ENCODE peak calls at places on chromosomes 16 and 17, in ten cellular contexts. One of them, this sample, is unnamed.

GRCh38 chr16:54821731-54822130 is 108.9 kb upstream of the IRX5 start:
- DNase-seq in activated CD4-positive, alpha-beta T cell treated with anti-CD3 and anti-CD28 coated beads, Interleukin-2, amount 50 U/mL, for 24 hours: no peak
- DNase-seq in EL: no peak
- DNase-seq in stimulated activated CD4-positive, alpha-beta T cell treated with anti-CD3 and anti-CD28 coated beads, Interleukin-15, amount 100 ng/mL, for 1 hour: no peak
- DNase-seq in cardiac fibroblast: no peak
- DNase-seq in gastrocnemius medialis: no peak
- DNase-seq in T-helper 2 cell: no peak
- DNase-seq in AG10803: no peak
- DNase-seq in nephron progenitor cell: no peak
- DNase-seq in cardiac septum: no peak
- DNase-seq in this sample: no peak

GRCh38 chr16:305916-306315 is 23.0 kb downstream of the PDIA2 start:
- DNase-seq in activated CD4-positive, alpha-beta T cell treated with anti-CD3 and anti-CD28 coated beads, Interleukin-2, amount 50 U/mL, for 24 hours: no peak
- DNase-seq in EL: no peak
- DNase-seq in stimulated activated CD4-positive, alpha-beta T cell treated with anti-CD3 and anti-CD28 coated beads, Interleukin-15, amount 100 ng/mL, for 1 hour: no peak
- DNase-seq in cardiac fibroblast: no peak
- DNase-seq in gastrocnemius medialis: no peak
- DNase-seq in T-helper 2 cell: no peak
- DNase-seq in AG10803: no peak
- DNase-seq in nephron progenitor cell: no peak
- DNase-seq in cardiac septum: no peak
- DNase-seq in this sample: no peak

GRCh38 chr16:69412287-69412686 is 12.1 kb upstream of the CYB5B start:
- DNase-seq in activated CD4-positive, alpha-beta T cell treated with anti-CD3 and anti-CD28 coated beads, Interleukin-2, amount 50 U/mL, for 24 hours: no peak
- DNase-seq in EL: no peak
- DNase-seq in stimulated activated CD4-positive, alpha-beta T cell treated with anti-CD3 and anti-CD28 coated beads, Interleukin-15, amount 100 ng/mL, for 1 hour: no peak
- DNase-seq in cardiac fibroblast: peak
- DNase-seq in gastrocnemius medialis: no peak
- DNase-seq in T-helper 2 cell: no peak
- DNase-seq in AG10803: no peak
- DNase-seq in nephron progenitor cell: no peak
- DNase-seq in cardiac septum: no peak
- DNase-seq in this sample: no peak

GRCh38 chr16:81189100-81189664 is 49.3 kb upstream of the BCO1 start:
- DNase-seq in activated CD4-positive, alpha-beta T cell treated with anti-CD3 and anti-CD28 coated beads, Interleukin-2, amount 50 U/mL, for 24 hours: no peak
- DNase-seq in EL: no peak
- DNase-seq in stimulated activated CD4-positive, alpha-beta T cell treated with anti-CD3 and anti-CD28 coated beads, Interleukin-15, amount 100 ng/mL, for 1 hour: no peak
- DNase-seq in cardiac fibroblast: peak
- DNase-seq in gastrocnemius medialis: peak
- DNase-seq in T-helper 2 cell: no peak
- DNase-seq in AG10803: peak
- DNase-seq in nephron progenitor cell: no peak
- DNase-seq in cardiac septum: no peak
- DNase-seq in this sample: peak

GRCh38 chr16:49464093-49464492 is 90.5 kb downstream of the C16orf78 start:
- DNase-seq in activated CD4-positive, alpha-beta T cell treated with anti-CD3 and anti-CD28 coated beads, Interleukin-2, amount 50 U/mL, for 24 hours: no peak
- DNase-seq in EL: no peak
- DNase-seq in stimulated activated CD4-positive, alpha-beta T cell treated with anti-CD3 and anti-CD28 coated beads, Interleukin-15, amount 100 ng/mL, for 1 hour: no peak
- DNase-seq in cardiac fibroblast: no peak
- DNase-seq in gastrocnemius medialis: no peak
- DNase-seq in T-helper 2 cell: no peak
- DNase-seq in AG10803: no peak
- DNase-seq in nephron progenitor cell: no peak
- DNase-seq in cardiac septum: no peak
- DNase-seq in this sample: peak

GRCh38 chr17:81097943-81098308 is 63.0 kb downstream of the BAIAP2 start:
- DNase-seq in activated CD4-positive, alpha-beta T cell treated with anti-CD3 and anti-CD28 coated beads, Interleukin-2, amount 50 U/mL, for 24 hours: no peak
- DNase-seq in EL: peak
- DNase-seq in stimulated activated CD4-positive, alpha-beta T cell treated with anti-CD3 and anti-CD28 coated beads, Interleukin-15, amount 100 ng/mL, for 1 hour: no peak
- DNase-seq in cardiac fibroblast: peak
- DNase-seq in gastrocnemius medialis: peak
- DNase-seq in T-helper 2 cell: no peak
- DNase-seq in AG10803: peak
- DNase-seq in nephron progenitor cell: no peak
- DNase-seq in cardiac septum: no peak
- DNase-seq in this sample: no peak

GRCh38 chr16:10130482-10130996 is 51.7 kb downstream of the GRIN2A start:
- DNase-seq in activated CD4-positive, alpha-beta T cell treated with anti-CD3 and anti-CD28 coated beads, Interleukin-2, amount 50 U/mL, for 24 hours: no peak
- DNase-seq in EL: no peak
- DNase-seq in stimulated activated CD4-positive, alpha-beta T cell treated with anti-CD3 and anti-CD28 coated beads, Interleukin-15, amount 100 ng/mL, for 1 hour: no peak
- DNase-seq in cardiac fibroblast: no peak
- DNase-seq in gastrocnemius medialis: no peak
- DNase-seq in T-helper 2 cell: no peak
- DNase-seq in AG10803: peak
- DNase-seq in nephron progenitor cell: no peak
- DNase-seq in cardiac septum: no peak
- DNase-seq in this sample: no peak

GRCh38 chr17:37648555-37648954 is 5.3 kb upstream of the DDX52 start:
- DNase-seq in activated CD4-positive, alpha-beta T cell treated with anti-CD3 and anti-CD28 coated beads, Interleukin-2, amount 50 U/mL, for 24 hours: no peak
- DNase-seq in EL: peak
- DNase-seq in stimulated activated CD4-positive, alpha-beta T cell treated with anti-CD3 and anti-CD28 coated beads, Interleukin-15, amount 100 ng/mL, for 1 hour: no peak
- DNase-seq in cardiac fibroblast: peak
- DNase-seq in gastrocnemius medialis: no peak
- DNase-seq in T-helper 2 cell: no peak
- DNase-seq in AG10803: peak
- DNase-seq in nephron progenitor cell: no peak
- DNase-seq in cardiac septum: no peak
- DNase-seq in this sample: no peak

GRCh38 chr17:59387351-59388069 is 56.1 kb downstream of the YPEL2 start:
- DNase-seq in activated CD4-positive, alpha-beta T cell treated with anti-CD3 and anti-CD28 coated beads, Interleukin-2, amount 50 U/mL, for 24 hours: no peak
- DNase-seq in EL: no peak
- DNase-seq in stimulated activated CD4-positive, alpha-beta T cell treated with anti-CD3 and anti-CD28 coated beads, Interleukin-15, amount 100 ng/mL, for 1 hour: no peak
- DNase-seq in cardiac fibroblast: peak
- DNase-seq in gastrocnemius medialis: peak
- DNase-seq in T-helper 2 cell: no peak
- DNase-seq in AG10803: no peak
- DNase-seq in nephron progenitor cell: no peak
- DNase-seq in cardiac septum: no peak
- DNase-seq in this sample: no peak

GRCh38 chr17:66455022-66455547 is 152.7 kb downstream of the PRKCA start:
- DNase-seq in activated CD4-positive, alpha-beta T cell treated with anti-CD3 and anti-CD28 coated beads, Interleukin-2, amount 50 U/mL, for 24 hours: no peak
- DNase-seq in EL: no peak
- DNase-seq in stimulated activated CD4-positive, alpha-beta T cell treated with anti-CD3 and anti-CD28 coated beads, Interleukin-15, amount 100 ng/mL, for 1 hour: no peak
- DNase-seq in cardiac fibroblast: peak
- DNase-seq in gastrocnemius medialis: no peak
- DNase-seq in T-helper 2 cell: no peak
- DNase-seq in AG10803: no peak
- DNase-seq in nephron progenitor cell: no peak
- DNase-seq in cardiac septum: no peak
- DNase-seq in this sample: no peak

GRCh38 chr17:80063815-80064585 is 27.6 kb downstream of the CCDC40 start:
- DNase-seq in activated CD4-positive, alpha-beta T cell treated with anti-CD3 and anti-CD28 coated beads, Interleukin-2, amount 50 U/mL, for 24 hours: no peak
- DNase-seq in EL: peak
- DNase-seq in stimulated activated CD4-positive, alpha-beta T cell treated with anti-CD3 and anti-CD28 coated beads, Interleukin-15, amount 100 ng/mL, for 1 hour: no peak
- DNase-seq in cardiac fibroblast: peak
- DNase-seq in gastrocnemius medialis: peak
- DNase-seq in T-helper 2 cell: no peak
- DNase-seq in AG10803: peak
- DNase-seq in nephron progenitor cell: no peak
- DNase-seq in cardiac septum: no peak
- DNase-seq in this sample: peak

GRCh38 chr17:74964246-74964761 is 8.3 kb downstream of the HID1 start:
- DNase-seq in activated CD4-positive, alpha-beta T cell treated with anti-CD3 and anti-CD28 coated beads, Interleukin-2, amount 50 U/mL, for 24 hours: no peak
- DNase-seq in EL: no peak
- DNase-seq in stimulated activated CD4-positive, alpha-beta T cell treated with anti-CD3 and anti-CD28 coated beads, Interleukin-15, amount 100 ng/mL, for 1 hour: no peak
- DNase-seq in cardiac fibroblast: no peak
- DNase-seq in gastrocnemius medialis: no peak
- DNase-seq in T-helper 2 cell: no peak
- DNase-seq in AG10803: no peak
- DNase-seq in nephron progenitor cell: no peak
- DNase-seq in cardiac septum: no peak
- DNase-seq in this sample: no peak

This sample was measured in breast epithelium.